ENCODE peak calls at places on chromosomes 2 and 18, in nine cellular contexts. S is IMR-90; F is tibial artery; N is left lung; Y is esophagus squamous epithelium; D is K562; T is spleen; H is naive thymus-derived CD4-positive, alpha-beta T cell; L is endodermal cell. J is an unnamed sample.

GRCh38 chr2:70261501-70261900 is 3.6 kb downstream of the PCYOX1 start:
- DNase-seq in D (no peak), F (no peak), H (no peak), L (no peak), S (peak), T (no peak), Y (no peak), N (no peak), J (no peak)

GRCh38 chr2:98778741-98779483 is 48.0 kb upstream of the MGAT4A start:
- DNase-seq in L (no peak), H (no peak), N (no peak), D (no peak), S (no peak), T (no peak), F (no peak), Y (no peak), J (no peak)

GRCh38 chr18:26868968-26869586 is 3.6 kb upstream of the AQP4 start:
- DNase-seq in D (no peak), H (no peak), Y (no peak), T (no peak), L (no peak), S (no peak), N (no peak), F (no peak), J (no peak)

GRCh38 chr2:69581774-69582581 is 61.6 kb downstream of the AAK1 start:
- DNase-seq in S (peak), T (no peak), H (no peak), L (peak), N (no peak), Y (no peak), D (peak), F (no peak), J (no peak)

GRCh38 chr2:29213871-29214341 is 98.7 kb downstream of the CLIP4 start:
- DNase-seq in T (peak), H (no peak), D (no peak), F (no peak), L (peak), Y (no peak), N (no peak), S (peak), J (no peak)

GRCh38 chr18:44198296-44199284 is 482.1 kb upstream of the SETBP1 start:
- DNase-seq in N (peak), D (no peak), H (no peak), T (no peak), F (no peak), L (no peak), Y (no peak), S (no peak), J (no peak)

GRCh38 chr2:64204716-64205115 is 60.5 kb upstream of the PELI1 start:
- DNase-seq in L (no peak), T (no peak), F (no peak), Y (no peak), S (no peak), D (no peak), H (no peak), N (no peak), J (no peak)

GRCh38 chr2:172513935-172514586 is 41.8 kb upstream of the PDK1 start:
- DNase-seq in S (no peak), L (no peak), N (peak), H (no peak), D (peak), T (peak), F (no peak), Y (no peak), J (no peak)

GRCh38 chr2:61340242-61340641 is 130.6 kb downstream of the USP34 start:
- DNase-seq in H (no peak), S (peak), N (no peak), Y (no peak), T (no peak), F (no peak), L (no peak), D (no peak), J (no peak)

GRCh38 chr18:50816767-50817166 is 3.0 kb downstream of the MRO start:
- DNase-seq in T (no peak), S (no peak), D (no peak), F (no peak), H (no peak), Y (no peak), N (no peak), L (no peak), J (no peak)

GRCh38 chr18:685438-685837 is 27.0 kb downstream of the ENOSF1 start:
- DNase-seq in H (no peak), S (no peak), N (no peak), L (no peak), D (peak), T (no peak), Y (no peak), F (no peak), J (no peak)

GRCh38 chr2:98808546-98808945 is 77.6 kb upstream of the MGAT4A start:
- DNase-seq in D (no peak), F (no peak), H (no peak), N (no peak), T (no peak), S (no peak), Y (no peak), L (no peak), J (no peak)

GRCh38 chr2:64737547-64737946 is 83.8 kb upstream of the SERTAD2 start:
- DNase-seq in T (no peak), F (no peak), D (no peak), Y (no peak), N (no peak), S (peak), L (no peak), H (no peak), J (no peak)

GRCh38 chr2:203533696-203534471 is 1.2 kb downstream of the RAPH1 start:
- DNase-seq in L (peak), N (no peak), Y (no peak), S (peak), D (no peak), H (no peak), F (no peak), T (no peak), J (no peak)

GRCh38 chr2:99573624-99574251 is 83.9 kb upstream of the REV1 start:
- DNase-seq in Y (no peak), S (no peak), L (no peak), D (no peak), T (no peak), H (no peak), F (no peak), N (no peak), J (no peak)

GRCh38 chr18:67072789-67073188 is 443.7 kb downstream of the DSEL start:
- DNase-seq in Y (no peak), T (no peak), F (no peak), L (no peak), N (no peak), S (no peak), H (no peak), D (no peak), J (no peak)

GRCh38 chr18:48774941-48775340 is 175.8 kb downstream of the SMAD7 start:
- DNase-seq in D (no peak), H (no peak), Y (no peak), N (no peak), T (no peak), F (no peak), L (no peak), S (no peak), J (no peak)

GRCh38 chr18:48772457-48772856 is 178.3 kb downstream of the SMAD7 start:
- DNase-seq in L (no peak), D (no peak), S (no peak), F (no peak), T (no peak), H (no peak), N (no peak), Y (no peak), J (no peak)

GRCh38 chr18:48775372-48776160 is 175.2 kb downstream of the SMAD7 start:
- DNase-seq in L (no peak), T (no peak), F (no peak), S (no peak), H (no peak), N (no peak), Y (no peak), D (no peak), J (no peak)

GRCh38 chr18:48771641-48772380 is 179.0 kb downstream of the SMAD7 start:
- DNase-seq in S (no peak), D (no peak), N (no peak), H (no peak), F (no peak), T (no peak), Y (no peak), L (no peak), J (no peak)

DNA sequence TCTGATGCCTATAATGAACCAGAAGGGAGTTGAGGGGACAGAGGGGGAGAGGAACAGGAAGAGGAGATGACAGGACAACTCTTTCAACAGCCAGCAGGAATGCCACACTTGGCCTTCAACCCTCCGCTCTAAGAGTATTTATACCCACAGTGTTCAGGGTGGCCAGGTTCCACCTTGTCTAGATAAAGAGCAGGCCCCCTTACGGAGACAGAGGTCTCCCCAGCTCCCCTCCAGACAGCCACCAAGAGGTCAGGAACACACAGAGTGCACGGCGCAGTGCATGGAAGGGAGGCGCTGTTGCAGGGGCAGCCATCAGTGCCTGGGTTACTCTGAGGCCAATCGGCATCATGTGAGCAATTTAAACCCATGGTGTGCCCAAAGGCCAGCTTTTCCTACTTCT is 176.9 kb downstream of the SMAD7 start:
- DNase-seq in D (no peak), Y (no peak), H (no peak), S (no peak), T (no peak), F (no peak), N (no peak), L (no peak), J (no peak)
- H3K27ac ChIP-seq in D (no peak), Y (no peak), H (no peak), S (no peak), T (no peak), F (no peak), N (no peak), L (no peak), J (no peak)

GRCh38 chr2:12116228-12116750 is 369.9 kb downstream of the LPIN1 start:
- DNase-seq in Y (no peak), N (no peak), H (no peak), L (no peak), T (peak), F (no peak), D (no peak), S (no peak), J (no peak)
- H3K4me3 ChIP-seq in Y (no peak), N (no peak), H (no peak), L (no peak), T (no peak), F (no peak), D (no peak), S (no peak), J (no peak)

GRCh38 chr2:209351636-209352035 is 72.2 kb upstream of the MAP2 start:
- DNase-seq in H (no peak), L (no peak), F (no peak), N (no peak), T (no peak), S (no peak), D (no peak), Y (no peak), J (no peak)

GRCh38 chr2:209344349-209344748 is 79.5 kb upstream of the MAP2 start:
- DNase-seq in N (no peak), S (no peak), Y (no peak), L (no peak), D (no peak), T (no peak), H (no peak), F (no peak), J (no peak)

GRCh38 chr2:209348453-209348852 is 75.4 kb upstream of the MAP2 start:
- DNase-seq in F (no peak), T (no peak), H (no peak), Y (no peak), L (no peak), D (no peak), N (no peak), S (no peak), J (no peak)
- H3K27ac ChIP-seq in F (no peak), T (no peak), H (no peak), Y (no peak), L (no peak), D (no peak), N (no peak), S (no peak), J (no peak)

DNA sequence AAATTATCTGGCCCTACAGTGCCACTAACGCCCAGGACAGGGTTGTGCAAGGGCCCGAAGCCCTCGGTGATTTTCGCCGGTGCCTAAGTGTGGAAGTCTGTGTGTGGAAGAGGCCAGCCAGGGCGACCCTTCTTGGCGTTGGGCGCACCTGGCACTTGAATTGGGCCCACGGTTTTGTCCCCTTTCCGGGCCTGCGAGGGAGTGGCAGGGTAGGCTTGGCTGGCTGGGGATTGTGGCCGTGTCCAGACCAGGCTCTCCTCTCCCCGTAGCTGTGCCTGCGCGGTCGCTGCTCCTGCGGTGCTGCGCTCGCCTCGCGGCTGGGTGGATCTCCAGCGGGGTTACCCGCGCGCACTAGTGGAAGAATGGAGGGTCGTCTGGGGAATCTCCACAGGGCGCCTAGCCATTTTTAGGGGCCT is 16.2 kb downstream of the EVX2 start:
- DNase-seq in H (no peak), D (no peak), F (no peak), L (peak), S (no peak), T (no peak), Y (no peak), N (no peak), J (no peak)
- H3K4me3 ChIP-seq in H (no peak), D (no peak), F (peak), L (no peak), S (no peak), T (peak), Y (peak), N (peak), J (no peak)

GRCh38 chr18:12008181-12008767 is 27.0 kb downstream of the IMPA2 start:
- DNase-seq in F (no peak), T (no peak), H (no peak), D (no peak), L (no peak), N (no peak), Y (no peak), S (no peak), J (no peak)

GRCh38 chr18:12007063-12007462 is 25.8 kb downstream of the IMPA2 start:
- DNase-seq in L (no peak), F (no peak), D (no peak), T (no peak), N (no peak), S (no peak), H (no peak), Y (no peak), J (no peak)

GRCh38 chr18:12009581-12010140 is 28.4 kb downstream of the IMPA2 start:
- DNase-seq in Y (no peak), F (no peak), H (no peak), S (no peak), N (no peak), T (no peak), D (no peak), L (no peak), J (no peak)

GRCh38 chr18:12010187-12010802 is 29.0 kb downstream of the IMPA2 start:
- DNase-seq in H (no peak), D (no peak), Y (no peak), T (no peak), L (no peak), F (no peak), S (no peak), N (no peak), J (no peak)

DNA sequence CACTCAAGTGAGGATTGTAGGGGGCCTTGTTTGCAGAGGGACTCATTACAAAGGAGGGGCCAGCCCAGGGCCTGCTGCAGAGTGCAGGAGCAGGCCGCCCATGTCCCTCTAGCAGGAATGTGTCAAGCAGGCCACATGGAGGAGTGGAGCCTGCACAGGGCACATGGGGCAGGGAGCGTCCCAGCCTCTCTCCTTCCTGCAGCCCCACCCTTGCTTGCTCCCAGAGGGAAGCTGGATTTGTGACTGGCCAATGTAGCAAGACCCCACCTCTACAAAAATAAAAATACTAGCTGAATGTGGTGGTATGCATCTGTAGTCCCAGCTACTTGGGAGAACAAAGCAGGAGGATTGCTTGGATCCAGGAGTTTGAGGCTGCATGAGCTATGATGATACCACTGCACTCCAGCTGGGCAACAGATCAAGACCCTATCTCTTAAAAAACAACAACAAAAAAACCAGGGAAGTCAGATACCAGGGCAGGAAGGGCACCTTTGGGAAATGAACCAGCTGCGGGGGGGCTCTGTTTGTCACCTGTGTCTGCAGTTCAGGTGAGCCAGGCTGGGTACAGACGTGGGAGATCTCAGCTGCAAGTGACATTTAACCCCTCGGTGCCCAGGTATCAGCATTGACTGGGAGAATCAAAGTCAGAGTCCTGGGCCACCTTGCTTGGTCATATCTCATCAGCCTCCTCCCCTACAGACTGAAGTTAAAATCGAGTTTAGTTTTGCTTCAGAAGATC is 27.7 kb downstream of the IMPA2 start:
- DNase-seq in L (no peak), D (no peak), Y (no peak), T (no peak), N (no peak), S (no peak), H (no peak), F (no peak), J (no peak)
- H3K27ac ChIP-seq in L (no peak), D (no peak), Y (peak), T (no peak), N (no peak), S (no peak), H (no peak), F (no peak), J (no peak)

DNA sequence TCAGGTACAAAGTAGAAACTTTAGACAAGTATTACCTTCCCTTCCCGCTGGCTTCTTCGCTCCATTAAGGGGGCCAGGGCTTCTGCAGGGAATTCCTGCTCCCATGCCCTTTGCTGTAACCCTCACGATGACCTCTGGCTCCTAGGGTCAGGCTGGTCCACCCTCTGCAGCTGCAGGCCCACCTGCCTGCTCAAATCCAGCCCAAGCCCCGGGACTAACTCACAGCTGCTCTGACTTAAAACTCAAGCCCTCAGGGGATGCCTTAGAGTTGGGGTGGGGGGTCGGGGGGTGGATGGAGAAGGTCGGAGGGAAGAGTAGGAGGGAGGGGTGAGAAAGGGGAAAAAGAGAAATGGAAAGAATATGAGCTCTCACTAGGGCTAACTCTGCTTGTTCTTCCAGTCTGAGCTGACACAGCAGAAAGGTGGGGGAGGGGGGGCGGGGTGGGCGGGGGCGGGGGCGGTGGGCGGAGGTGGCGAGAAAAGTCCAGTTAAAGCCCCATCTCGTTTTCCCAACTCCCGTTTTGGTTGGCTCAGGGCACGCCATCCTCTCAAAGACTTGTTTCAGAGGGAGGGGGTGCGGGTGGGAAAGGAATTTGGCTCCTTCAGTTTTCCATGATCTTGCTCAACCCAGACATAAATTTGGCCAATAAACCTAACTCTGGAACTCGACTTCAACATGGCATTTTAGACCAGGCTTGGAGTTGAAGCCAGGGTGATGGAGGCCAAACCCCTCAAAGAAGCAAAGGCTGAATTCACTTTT is 4.7 kb downstream of the IGFBP5 start:
- DNase-seq in N (no peak), F (peak), S (peak), H (no peak), T (no peak), D (no peak), Y (no peak), L (no peak), J (peak)
- H3K4me3 ChIP-seq in N (no peak), F (peak), S (peak), H (no peak), T (peak), D (no peak), Y (peak), L (peak), J (peak)

DNA sequence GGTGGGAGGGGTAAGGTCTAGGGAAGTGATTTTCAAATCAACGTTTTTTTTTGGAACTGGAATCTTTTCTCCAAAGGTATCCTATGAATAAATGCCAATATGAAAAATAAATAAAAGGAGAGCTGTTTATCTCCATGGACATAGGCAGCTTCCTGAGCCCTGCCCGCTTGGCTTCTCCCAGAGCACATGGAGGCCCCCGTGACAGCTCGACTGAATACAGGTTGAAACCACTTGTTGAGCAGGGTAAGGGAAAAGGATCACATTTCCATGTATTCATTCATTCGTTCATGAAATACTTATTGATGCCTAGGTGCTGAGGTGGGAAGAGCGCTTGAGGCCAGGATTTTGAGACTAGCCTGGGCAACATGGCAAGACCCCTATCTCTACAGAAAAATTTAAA is 64.8 kb downstream of the MARCHF4 start:
- DNase-seq in S (no peak), Y (no peak), D (no peak), N (no peak), H (no peak), F (no peak), L (no peak), T (no peak), J (no peak)
- H3K27ac ChIP-seq in S (no peak), Y (no peak), D (no peak), N (no peak), H (no peak), F (no peak), L (no peak), T (no peak), J (no peak)

GRCh38 chr2:195575879-195576391 is 81.1 kb upstream of the SLC39A10 start:
- DNase-seq in T (peak), D (peak), F (no peak), H (no peak), S (peak), L (no peak), Y (no peak), N (no peak), J (peak)
- H3K4me3 ChIP-seq in T (peak), D (no peak), F (no peak), H (no peak), S (no peak), L (no peak), Y (no peak), N (no peak), J (no peak)